ENCODE peak calls at places on chromosomes 7 and 10, in six cellular contexts. M is brain microvascular endothelial cell; N is activated CD4-positive, alpha-beta T cell treated with anti-CD3 and anti-CD28 coated beads, Interleukin-2, amount 10 ng/mL, durations not matched to agents 7 days and 5 days; V is left ventricle myocardium inferior; I is KG1; A is T follicular helper cell. G is an unnamed sample.

GRCh38 chr10:110224992-110225391 is 17.6 kb downstream of the MXI1 start:
- DNase-seq in I (no peak), N (no peak), A (no peak), V (no peak), M (no peak), G (no peak)

GRCh38 chr10:32971536-32972091 is 13.6 kb upstream of the ITGB1 start:
- DNase-seq in M (no peak), N (no peak), V (no peak), I (no peak), A (no peak), G (peak)

GRCh38 chr10:133262696-133263095 is 14.0 kb downstream of the ADAM8 start:
- DNase-seq in M (no peak), I (no peak), N (no peak), A (no peak), V (no peak), G (peak)

GRCh38 chr7:38306136-38306535 is 32.7 kb upstream of the TARP start:
- DNase-seq in V (no peak), I (no peak), M (no peak), N (no peak), A (no peak), G (no peak)

GRCh38 chr10:118698421-118698820 is 56.3 kb downstream of the CACUL1 start:
- DNase-seq in M (peak), N (peak), I (peak), V (no peak), A (peak), G (no peak)

GRCh38 chr7:41709621-41710020 is 6.7 kb upstream of the INHBA start:
- DNase-seq in M (peak), A (no peak), V (no peak), I (no peak), N (no peak), G (no peak)

GRCh38 chr7:12256025-12256570 is 45.0 kb downstream of the TMEM106B start:
- DNase-seq in I (no peak), A (no peak), M (peak), N (no peak), V (no peak), G (no peak)

GRCh38 chr7:68684246-68684850 is 913.9 kb upstream of the AUTS2 start:
- DNase-seq in M (no peak), N (no peak), V (no peak), A (no peak), I (no peak), G (peak)

GRCh38 chr10:67790534-67791408 is 47.2 kb downstream of the DNAJC12 start:
- DNase-seq in M (peak), N (peak), I (no peak), V (no peak), A (no peak), G (no peak)

GRCh38 chr7:98755138-98755898 is 114.5 kb downstream of the TMEM130 start:
- DNase-seq in I (no peak), A (no peak), V (peak), M (no peak), N (no peak), G (peak)

GRCh38 chr10:99908512-99908911 is 101.2 kb downstream of the DNMBP start:
- DNase-seq in M (no peak), N (no peak), A (no peak), I (no peak), V (no peak), G (no peak)